ENCODE peak calls at places on chromosome 10, in six cellular contexts. K, N, U, H, R and E are unnamed samples.
A peak's percentile ranks its signal among the peaks of the same experiment; 100 is the strongest.

GRCh38 chr10:43923328-43923727 is 274.6 kb upstream of the ZNF32 start:
- DNase-seq in H (no peak), R (no peak), U (no peak), N (no peak), K (no peak), E (no peak)

GRCh38 chr10:35643151-35643975 is 1.3 kb upstream of the FZD8 start:
- DNase-seq in H (peak; percentile 90), U (peak; percentile 60), N (peak; percentile 66), R (peak; percentile 28), K (peak; percentile 76), E (peak; percentile 65)

GRCh38 chr10:122911889-122912484 is 1.6 kb downstream of the FAM24A start:
- DNase-seq in R (peak; percentile 21), U (no peak), N (peak; percentile 52), H (no peak), K (peak; percentile 56), E (peak; percentile 92)

GRCh38 chr10:78179886-78180285 is 146.2 kb downstream of the RPS24 start:
- DNase-seq in K (no peak), U (no peak), R (no peak), N (no peak), H (no peak), E (peak; percentile 31)

GRCh38 chr10:43058716-43059335 is 18.0 kb upstream of the RET start:
- DNase-seq in H (no peak), K (no peak), U (no peak), N (no peak), R (no peak), E (no peak)

GRCh38 chr10:62268027-62268398 is 631 bp downstream of the RTKN2 start:
- DNase-seq in U (peak; percentile 27), N (no peak), R (no peak), K (no peak), H (no peak), E (peak; percentile 37)

GRCh38 chr10:77301305-77301730 is 336.3 kb downstream of the KCNMA1 start:
- DNase-seq in R (no peak), H (no peak), K (peak; percentile 55), N (peak; percentile 82), U (no peak), E (no peak)

GRCh38 chr10:99172130-99172738 is 63.4 kb downstream of the HPSE2 start:
- DNase-seq in N (peak; percentile 51), K (peak; percentile 30), U (peak; percentile 52), R (peak; percentile 60), H (no peak), E (peak; percentile 56)

GRCh38 chr10:128263891-128264688 is 137.9 kb upstream of the MKI67 start:
- DNase-seq in H (peak; percentile 86), R (peak; percentile 64), N (peak; percentile 25), U (peak; percentile 91), K (peak; percentile 70), E (peak; percentile 81)

GRCh38 chr10:119304541-119304940 is 97.2 kb downstream of the GRK5 start:
- DNase-seq in R (no peak), H (no peak), U (no peak), K (no peak), N (no peak), E (no peak)

GRCh38 chr10:45378866-45379265 is 4.8 kb downstream of the ALOX5 start:
- DNase-seq in K (no peak), R (no peak), N (no peak), H (no peak), U (no peak), E (no peak)

GRCh38 chr10:46220872-46221538 is 65.8 kb upstream of the ANTXRL start:
- DNase-seq in U (no peak), H (peak; percentile 81), R (peak; percentile 18), K (no peak), N (no peak), E (no peak)

GRCh38 chr10:78025685-78026364 is 3.5 kb downstream of the POLR3A start:
- DNase-seq in R (no peak), K (no peak), U (no peak), N (peak; percentile 79), H (no peak), E (no peak)

GRCh38 chr10:79137826-79138225 is 69.1 kb downstream of the ZMIZ1 start:
- DNase-seq in N (peak; percentile 62), H (no peak), U (no peak), K (peak; percentile 47), R (no peak), E (peak; percentile 62)

GRCh38 chr10:103916901-103917300 is 1.1 kb downstream of the STN1 start:
- DNase-seq in K (no peak), H (no peak), U (no peak), N (no peak), R (no peak), E (no peak)

GRCh38 chr10:103919648-103920025 is 1.7 kb upstream of the STN1 start:
- DNase-seq in N (no peak), U (no peak), K (no peak), H (no peak), R (no peak), E (no peak)

GRCh38 chr10:103916254-103916653 is 1.7 kb downstream of the STN1 start:
- DNase-seq in N (peak; percentile 10), R (no peak), H (no peak), K (peak; percentile 60), U (no peak), E (no peak)

GRCh38 chr10:103917326-103918052 is 495 bp downstream of the STN1 start:
- DNase-seq in K (no peak), N (peak; percentile 46), H (peak; percentile 93), R (peak; percentile 68), U (peak; percentile 28), E (peak; percentile 38)

GRCh38 chr10:103918053-103918846 is at the start of gene STN1:
- DNase-seq in K (peak; percentile 99), R (peak; percentile 97), U (peak; percentile 97), N (peak; percentile 96), H (peak; percentile 99), E (peak; percentile 96)
- TF ChIP-seq CTCF in K (no peak), R (no peak), U (peak; percentile 9), N (peak; percentile 13), H (no peak), E (peak; percentile 11)

GRCh38 chr10:5584895-5585516 is 60.2 kb downstream of the CALML3 start:
- DNase-seq in K (peak; percentile 33), H (no peak), U (no peak), R (peak; percentile 71), N (peak; percentile 86), E (no peak)

GRCh38 chr10:5581670-5582566 is 57.2 kb downstream of the CALML3 start:
- DNase-seq in H (no peak), K (no peak), U (peak; percentile 2), R (no peak), N (no peak), E (no peak)

GRCh38 chr10:5583525-5584175 is 58.9 kb downstream of the CALML3 start:
- DNase-seq in K (peak; percentile 45), U (peak; percentile 51), R (no peak), N (no peak), H (no peak), E (peak; percentile 57)

GRCh38 chr10:5585517-5586222 is 60.9 kb downstream of the CALML3 start:
- DNase-seq in H (no peak), K (peak; percentile 43), R (no peak), N (no peak), U (no peak), E (no peak)

DNA sequence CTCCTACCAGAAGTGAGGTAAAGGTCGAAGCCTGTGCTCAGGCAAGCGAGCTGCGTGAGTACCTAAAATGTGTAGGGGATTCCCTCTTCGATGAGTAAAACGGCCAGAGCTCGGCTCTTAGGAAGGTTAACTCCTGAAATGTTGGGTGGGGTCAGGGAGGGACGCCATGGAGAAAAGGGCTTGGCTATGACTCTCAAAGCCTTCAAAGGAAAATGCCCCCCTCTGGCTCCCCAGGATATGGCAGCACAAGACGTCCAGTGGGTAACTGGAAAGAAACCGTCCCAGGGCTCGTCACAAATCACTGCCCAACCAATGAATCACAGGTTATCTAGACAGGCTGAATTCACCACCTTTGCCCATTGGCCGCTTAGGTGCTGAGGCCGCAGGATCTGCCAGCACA is 58.0 kb downstream of the CALML3 start:
- DNase-seq in R (no peak), N (no peak), U (no peak), K (no peak), H (no peak), E (no peak)
- TF ChIP-seq CTCF in R (no peak), N (no peak), U (no peak), K (no peak), H (no peak), E (no peak)

GRCh38 chr10:114301177-114301576 is 62.1 kb downstream of the VWA2 start:
- DNase-seq in K (no peak), R (no peak), H (no peak), N (no peak), U (no peak), E (no peak)
- TF ChIP-seq CTCF in K (no peak), R (no peak), H (no peak), N (no peak), U (no peak), E (no peak)

GRCh38 chr10:125448596-125448995 is 234.4 kb downstream of the TEX36 start:
- DNase-seq in K (no peak), U (peak; percentile 57), N (peak; percentile 4), R (peak; percentile 53), H (no peak), E (peak; percentile 41)
- TF ChIP-seq CTCF in K (peak; percentile 26), U (peak; percentile 57), N (peak; percentile 31), R (peak; percentile 48), H (no peak), E (peak; percentile 51)

GRCh38 chr10:101495324-101495925 is 92.6 kb downstream of the POLL start:
- DNase-seq in H (no peak), N (peak; percentile 3), K (peak; percentile 26), R (peak; percentile 41), U (no peak), E (no peak)
- TF ChIP-seq CTCF in H (no peak), N (peak; percentile 8), K (no peak), R (peak; percentile 50), U (no peak), E (no peak)

GRCh38 chr10:84076540-84077195 is 62.6 kb upstream of the GHITM start:
- DNase-seq in K (peak; percentile 75), H (no peak), R (peak; percentile 7), N (peak; percentile 18), U (no peak), E (no peak)
- TF ChIP-seq CTCF in K (peak; percentile 23), H (no peak), R (no peak), N (peak; percentile 44), U (peak; percentile 18), E (peak; percentile 20)

GRCh38 chr10:113139695-113140094 is 189.6 kb downstream of the TCF7L2 start:
- DNase-seq in R (no peak), K (peak; percentile 47), U (no peak), N (peak; percentile 32), H (no peak), E (no peak)
- TF ChIP-seq CTCF in R (peak; percentile 27), K (peak; percentile 27), U (no peak), N (peak; percentile 38), H (no peak), E (no peak)

GRCh38 chr10:131421381-131421780 is 109.9 kb upstream of the TCERG1L start:
- DNase-seq in H (no peak), N (no peak), U (no peak), K (no peak), R (no peak), E (no peak)

GRCh38 chr10:131420867-131421266 is 109.3 kb upstream of the TCERG1L start:
- DNase-seq in N (no peak), H (no peak), K (no peak), U (no peak), R (no peak), E (no peak)

GRCh38 chr10:131419797-131420196 is 108.3 kb upstream of the TCERG1L start:
- DNase-seq in R (no peak), H (no peak), U (no peak), N (no peak), K (no peak), E (no peak)

GRCh38 chr10:131422731-131423130 is 111.2 kb upstream of the TCERG1L start:
- DNase-seq in K (no peak), H (no peak), R (no peak), U (no peak), N (no peak), E (no peak)

GRCh38 chr10:131418686-131419085 is 107.2 kb upstream of the TCERG1L start:
- DNase-seq in U (no peak), K (no peak), R (no peak), N (no peak), H (no peak), E (no peak)
- TF ChIP-seq CTCF in U (no peak), K (no peak), R (no peak), N (no peak), H (no peak), E (no peak)